ENCODE peak calls at places on chromosome 1, in seven cellular contexts. U is fibroblast of lung, G is uterus, K is iPS DF 6.9, R is ovary, H is lower lobe of right lung, F is adrenal gland. M is an unnamed sample. For H3K4me1, the result is how much of the 10 kb centered on the place peaks cover.

GRCh38 chr1:226519135-226519534 is 29.4 kb upstream of the STUM start:
- DNase-seq in G (no peak), F (no peak), R (no peak), K (no peak), U (no peak), H (no peak), M (no peak)

GRCh38 chr1:961132-961652 is 808 bp downstream of the KLHL17 start:
- DNase-seq in H (no peak), K (no peak), R (no peak), G (no peak), F (no peak), U (no peak), M (no peak)

GRCh38 chr1:224447971-224448370 is 13.4 kb upstream of the WDR26 start:
- DNase-seq in F (no peak), H (no peak), U (no peak), K (no peak), G (no peak), R (no peak), M (no peak)

GRCh38 chr1:62184291-62184690 is 10.4 kb upstream of the L1TD1 start:
- DNase-seq in R (no peak), F (no peak), H (no peak), U (no peak), G (no peak), K (no peak), M (no peak)

GRCh38 chr1:183198463-183198862 is 12.4 kb downstream of the LAMC2 start:
- DNase-seq in G (peak), H (no peak), U (peak), R (no peak), F (no peak), K (no peak), M (no peak)

GRCh38 chr1:83512371-83513004 is 486.4 kb downstream of the TTLL7 start:
- DNase-seq in H (no peak), F (no peak), R (no peak), G (no peak), K (no peak), U (no peak), M (no peak)

GRCh38 chr1:208132287-208132882 is 111.8 kb downstream of the PLXNA2 start:
- DNase-seq in H (peak), G (peak), K (peak), R (peak), F (peak), U (peak), M (peak)

GRCh38 chr1:39103321-39104157 is 77.4 kb downstream of the NDUFS5 start:
- DNase-seq in U (peak), K (no peak), G (no peak), F (no peak), R (no peak), H (no peak), M (no peak)

GRCh38 chr1:73040811-73041210 is 758.5 kb upstream of the NEGR1 start:
- DNase-seq in G (no peak), F (no peak), R (no peak), U (no peak), H (no peak), K (no peak), M (no peak)

GRCh38 chr1:7011826-7012225 is 226.6 kb downstream of the CAMTA1 start:
- DNase-seq in G (no peak), R (no peak), K (no peak), F (no peak), U (no peak), H (no peak), M (no peak)

GRCh38 chr1:154760469-154760933 is 109.6 kb downstream of the KCNN3 start:
- DNase-seq in H (peak), F (no peak), K (no peak), U (no peak), R (peak), G (peak), M (peak)

GRCh38 chr1:93447481-93448291 is at the start of gene FNBP1L:
- DNase-seq in R (peak), G (peak), K (no peak), U (peak), H (peak), F (peak), M (peak)

GRCh38 chr1:205493241-205494085 is 11.0 kb upstream of the CDK18 start:
- DNase-seq in G (peak), K (no peak), F (peak), H (no peak), R (peak), U (peak), M (no peak)

GRCh38 chr1:119053917-119054316 is 65.8 kb upstream of the TBX15 start:
- DNase-seq in K (no peak), H (no peak), F (no peak), G (no peak), R (no peak), U (no peak), M (no peak)

GRCh38 chr1:155247667-155248563 is 7.4 kb downstream of the ENTREP3 start:
- DNase-seq in R (no peak), G (no peak), H (no peak), U (no peak), K (no peak), F (no peak), M (no peak)

GRCh38 chr1:83545450-83545849 is 453.5 kb downstream of the TTLL7 start:
- DNase-seq in R (no peak), H (no peak), K (no peak), F (no peak), G (no peak), U (no peak), M (no peak)

GRCh38 chr1:232226197-232226681 is 403.7 kb downstream of the SIPA1L2 start:
- DNase-seq in F (no peak), R (no peak), H (no peak), G (no peak), K (no peak), U (peak), M (no peak)

GRCh38 chr1:150150511-150151021 is 850 bp downstream of the PLEKHO1 start:
- DNase-seq in H (peak), K (no peak), F (peak), U (no peak), G (peak), R (no peak), M (peak)

GRCh38 chr1:150149490-150150453 is at the start of gene PLEKHO1:
- DNase-seq in U (peak), K (no peak), R (peak), G (peak), H (peak), F (peak), M (peak)

GRCh38 chr1:150146853-150147542 is 2.7 kb upstream of the PLEKHO1 start:
- DNase-seq in G (no peak), F (no peak), R (no peak), U (no peak), H (no peak), K (no peak), M (no peak)

GRCh38 chr1:150151291-150152181 is 1.8 kb downstream of the PLEKHO1 start:
- DNase-seq in U (no peak), F (peak), G (no peak), R (no peak), H (no peak), K (no peak), M (no peak)

GRCh38 chr1:150148834-150149489 is 754 bp upstream of the PLEKHO1 start:
- DNase-seq in F (no peak), H (no peak), K (no peak), U (no peak), R (no peak), G (no peak), M (no peak)
- H3K4me1 ChIP-seq in F (under half), H (under half), K (under half), U (under half), R (under half), G (under half), M (under half)

GRCh38 chr1:65149753-65150463 is 1.9 kb downstream of the AK4 start:
- DNase-seq in H (no peak), U (no peak), G (no peak), R (no peak), K (no peak), F (no peak), M (no peak)

GRCh38 chr1:65149391-65149729 is 1.4 kb downstream of the AK4 start:
- DNase-seq in H (no peak), K (peak), U (no peak), F (no peak), R (no peak), G (no peak), M (no peak)

GRCh38 chr1:65148548-65149390 is 766 bp downstream of the AK4 start:
- DNase-seq in F (peak), H (peak), R (peak), G (peak), K (no peak), U (peak), M (peak)

GRCh38 chr1:65146908-65147423 is 1.0 kb upstream of the AK4 start:
- DNase-seq in H (no peak), K (no peak), U (no peak), R (no peak), F (no peak), G (no peak), M (no peak)

GRCh38 chr1:65147424-65148177 is 402 bp upstream of the AK4 start:
- DNase-seq in R (peak), K (no peak), G (peak), H (peak), U (no peak), F (no peak), M (peak)
- H3K27ac ChIP-seq in R (no peak), K (no peak), G (peak), H (no peak), U (no peak), F (no peak), M (no peak)

GRCh38 chr1:165897326-165898303 is 70.2 kb downstream of the UCK2 start:
- DNase-seq in U (peak), R (no peak), F (no peak), K (no peak), G (no peak), H (no peak), M (no peak)

GRCh38 chr1:165899461-165899941 is 72.1 kb downstream of the UCK2 start:
- DNase-seq in R (no peak), F (no peak), U (no peak), G (no peak), H (no peak), K (no peak), M (no peak)

GRCh38 chr1:165900576-165901380 is 73.4 kb downstream of the UCK2 start:
- DNase-seq in K (no peak), G (no peak), R (no peak), U (peak), F (no peak), H (no peak), M (no peak)

GRCh38 chr1:165896277-165896676 is 68.9 kb downstream of the UCK2 start:
- DNase-seq in U (peak), H (no peak), K (no peak), F (no peak), G (no peak), R (no peak), M (peak)

DNA sequence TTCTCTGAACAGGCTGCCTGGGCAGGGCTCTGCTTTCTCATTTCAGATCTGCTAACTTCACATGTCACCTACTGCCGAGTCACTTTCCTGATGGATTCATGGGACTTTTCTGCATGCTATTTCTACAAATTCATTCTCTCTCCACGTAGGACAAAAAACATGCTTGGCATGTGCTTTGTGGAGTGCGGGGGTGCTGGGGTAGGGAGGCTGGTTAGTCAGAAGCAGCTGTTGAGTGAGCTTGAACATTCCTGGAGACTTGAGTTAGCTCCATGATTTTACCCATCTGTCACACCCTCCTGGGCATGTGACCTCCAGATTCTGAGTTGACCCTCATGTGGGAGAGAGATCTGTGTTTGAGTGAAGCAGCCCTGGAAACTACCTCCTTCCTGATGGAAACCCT is 71.4 kb downstream of the UCK2 start:
- DNase-seq in H (no peak), G (peak), F (no peak), R (no peak), K (no peak), U (peak), M (no peak)
- H3K4me1 ChIP-seq in H (under half), G (under half), F (under half), R (under half), K (under half), U (half or more), M (under half)

GRCh38 chr1:109396513-109396839 is 1.2 kb downstream of the SORT1 start:
- DNase-seq in H (no peak), G (no peak), F (no peak), K (no peak), U (no peak), R (no peak), M (no peak)

GRCh38 chr1:109399326-109399957 is 1.7 kb upstream of the SORT1 start:
- DNase-seq in K (no peak), R (no peak), G (no peak), H (no peak), F (no peak), U (peak), M (no peak)

GRCh38 chr1:109396971-109397370 is 747 bp downstream of the SORT1 start:
- DNase-seq in G (no peak), F (no peak), H (no peak), K (no peak), R (no peak), U (no peak), M (no peak)

GRCh38 chr1:109398343-109399225 is 866 bp upstream of the SORT1 start:
- DNase-seq in U (no peak), H (no peak), R (no peak), F (no peak), K (no peak), G (no peak), M (no peak)

GRCh38 chr1:109397451-109398342 is at the start of gene SORT1:
- DNase-seq in K (peak), F (peak), U (peak), G (peak), R (peak), H (peak), M (peak)
- H3K27ac ChIP-seq in K (no peak), F (peak), U (no peak), G (peak), R (no peak), H (peak), M (peak)